ENCODE peak calls at places on chromosome 11, in four cellular contexts. Y, R, X and N are unnamed samples.

GRCh38 chr11:79066456-79067354 is 374.1 kb downstream of the TENM4 start:
- DNase-seq in X (no peak), R (no peak), Y (no peak), N (no peak)

GRCh38 chr11:26946209-26946828 is 47.6 kb upstream of the FIBIN start:
- DNase-seq in R (no peak), X (no peak), Y (no peak), N (no peak)

GRCh38 chr11:2219318-2220017 is 47.9 kb upstream of the TH start:
- DNase-seq in X (no peak), R (no peak), Y (no peak), N (no peak)

GRCh38 chr11:84541711-84542340 is 1085.3 kb downstream of the DLG2 start:
- DNase-seq in Y (no peak), R (no peak), X (no peak), N (no peak)

GRCh38 chr11:82686211-82686610 is 47.5 kb downstream of the FAM181B start:
- DNase-seq in R (no peak), X (no peak), Y (no peak), N (no peak)

GRCh38 chr11:113394919-113395318 is 7.3 kb downstream of the ANKK1 start:
- DNase-seq in Y (no peak), R (no peak), X (no peak), N (no peak)

GRCh38 chr11:83157755-83158473 is 983 bp downstream of the PCF11 start:
- DNase-seq in X (no peak), Y (peak; percentile 90), R (no peak), N (peak; percentile 71)

GRCh38 chr11:965206-965775 is 39.6 kb downstream of the AP2A2 start:
- DNase-seq in X (no peak), Y (no peak), R (no peak), N (no peak)

GRCh38 chr11:122723576-122723975 is 68.1 kb downstream of the UBASH3B start:
- DNase-seq in R (no peak), X (no peak), Y (no peak), N (no peak)

GRCh38 chr11:16001899-16002426 is 354.4 kb downstream of the SOX6 start:
- DNase-seq in X (no peak), Y (no peak), R (no peak), N (peak; percentile 29)

GRCh38 chr11:119614227-119615002 is 114.6 kb downstream of the NECTIN1 start:
- DNase-seq in X (no peak), Y (no peak), R (no peak), N (no peak)

GRCh38 chr11:28303477-28304191 is 195.4 kb downstream of the METTL15 start:
- DNase-seq in Y (no peak), R (no peak), X (no peak), N (no peak)

GRCh38 chr11:1484061-1484671 is 2.4 kb downstream of the MOB2 start:
- DNase-seq in Y (no peak), X (no peak), R (no peak), N (no peak)

GRCh38 chr11:114440971-114441810 is 1.9 kb downstream of the REXO2 start:
- DNase-seq in X (no peak), R (no peak), Y (peak; percentile 44), N (no peak)

GRCh38 chr11:57698843-57699365 is 13.1 kb downstream of the MED19 start:
- DNase-seq in X (no peak), Y (no peak), R (no peak), N (no peak)

DNA sequence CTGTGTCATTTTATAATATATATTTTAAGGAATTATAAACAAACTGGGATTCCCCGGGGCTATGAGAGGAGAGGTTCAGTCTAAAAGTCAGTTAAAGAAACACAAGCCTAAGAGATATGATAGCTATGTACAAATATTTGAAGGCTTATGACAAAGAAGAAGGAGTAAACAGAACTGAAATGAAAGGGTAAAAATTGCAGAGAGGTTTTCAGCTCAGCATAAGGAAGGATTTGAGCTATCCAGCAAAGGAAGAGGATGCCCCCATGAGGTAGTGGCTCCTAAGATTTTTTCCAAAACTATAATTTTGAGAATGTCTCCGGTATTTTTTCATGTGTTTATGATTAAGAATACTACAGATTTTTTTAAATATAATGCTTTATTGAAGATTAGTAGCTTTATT is 57.9 kb upstream of the ANGPTL5 start:
- DNase-seq in X (no peak), R (no peak), Y (no peak), N (no peak)
- TF ChIP-seq SPI1 in X (no peak), R (no peak), Y (no peak), N (no peak)

GRCh38 chr11:91104237-91104636 is 881.4 kb upstream of the CHORDC1 start:
- DNase-seq in Y (no peak), X (no peak), R (no peak), N (no peak)
- TF ChIP-seq SPI1 in Y (no peak), X (no peak), R (no peak), N (no peak)

GRCh38 chr11:31997955-31998354 is 92.9 kb upstream of the RCN1 start:
- DNase-seq in Y (no peak), R (no peak), X (no peak), N (no peak)

GRCh38 chr11:32005786-32006406 is 85.0 kb upstream of the RCN1 start:
- DNase-seq in X (no peak), R (no peak), Y (no peak), N (no peak)

GRCh38 chr11:32003335-32003734 is 87.5 kb upstream of the RCN1 start:
- DNase-seq in R (no peak), X (no peak), Y (no peak), N (no peak)

GRCh38 chr11:32006799-32007388 is 84.0 kb upstream of the RCN1 start:
- DNase-seq in X (peak; percentile 11), Y (peak; percentile 49), R (peak; percentile 23), N (no peak)

GRCh38 chr11:32002311-32002710 is 88.6 kb upstream of the RCN1 start:
- DNase-seq in Y (no peak), R (no peak), X (no peak), N (no peak)
- TF ChIP-seq SPI1 in Y (no peak), R (no peak), X (no peak), N (no peak)

DNA sequence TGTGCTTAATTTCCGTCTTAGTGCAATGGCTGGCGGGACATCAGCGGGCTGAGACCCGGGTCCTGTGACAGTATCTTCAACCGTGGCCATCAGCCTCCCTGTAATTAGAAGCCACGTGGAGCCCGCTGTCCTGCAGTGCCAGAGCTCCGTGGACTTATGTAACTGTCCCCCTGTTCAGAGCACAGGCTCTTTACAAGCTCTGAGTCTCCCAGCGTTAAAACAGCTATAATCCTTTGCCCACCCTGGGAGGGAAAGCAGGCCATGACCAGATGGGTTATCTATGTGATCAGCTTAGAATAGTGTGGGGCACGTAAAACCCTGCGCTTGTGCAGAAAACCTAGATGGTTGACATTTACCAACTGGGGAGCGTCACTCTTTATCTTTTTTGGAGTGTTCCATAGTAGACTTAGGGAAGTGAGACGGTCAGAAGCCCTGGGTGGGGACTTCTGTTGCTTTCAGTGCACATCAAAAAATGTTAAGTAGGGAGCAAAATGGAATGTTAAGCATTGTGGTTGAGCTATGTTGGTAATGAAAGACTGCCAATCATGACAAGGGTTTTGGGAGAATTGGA is 103.5 kb upstream of the CADM1 start:
- DNase-seq in Y (no peak), X (no peak), R (no peak), N (no peak)
- TF ChIP-seq SPI1 in Y (no peak), X (no peak), R (no peak), N (no peak)

DNA sequence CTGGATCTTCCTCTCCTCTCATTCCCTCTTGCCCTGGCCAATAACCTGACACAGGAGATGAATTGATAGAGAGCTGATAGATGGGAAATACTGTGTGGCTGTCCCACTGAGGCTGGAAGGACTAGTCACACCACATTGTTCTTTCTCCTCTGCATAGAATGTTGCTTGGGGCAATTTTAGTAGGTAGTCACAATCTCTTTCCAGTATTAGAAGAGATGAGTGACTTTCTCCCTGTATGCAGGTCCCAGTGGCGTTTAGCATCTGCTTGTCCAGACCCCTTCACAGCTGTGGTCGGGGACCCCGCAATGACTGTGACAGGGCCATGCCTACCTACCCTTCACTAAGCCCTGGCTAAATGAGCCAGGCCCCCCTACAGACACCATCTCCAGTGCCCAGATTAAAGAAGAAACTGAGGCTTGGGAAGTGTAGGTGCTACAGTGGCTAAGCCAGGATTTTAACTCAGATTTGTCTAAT is 24.0 kb upstream of the P2RY2 start:
- DNase-seq in R (no peak), X (no peak), Y (no peak), N (no peak)
- TF ChIP-seq SPI1 in R (no peak), X (no peak), Y (no peak), N (no peak)